ENCODE peak calls at places on chromosome 18, in nine cellular contexts. G is foreskin keratinocyte, D is body of pancreas, L is astrocyte, N is GM10248, Y is chondrocyte, I is mammary epithelial cell, E is PC-9, C is fibroblast of mammary gland. F is an unnamed sample.

GRCh38 chr18:79518028-79518682 is 122.4 kb downstream of the NFATC1 start:
- DNase-seq in G (no peak), D (no peak), L (no peak), N (no peak), Y (peak; percentile 72), I (no peak), E (no peak), C (no peak), F (no peak)

GRCh38 chr18:26425148-26425531 is 123.2 kb downstream of the KCTD1 start:
- DNase-seq in G (no peak), D (no peak), L (no peak), N (no peak), Y (no peak), I (peak; percentile 55), E (no peak), C (peak; percentile 75), F (no peak)

GRCh38 chr18:36247036-36247435 is 50.5 kb upstream of the FHOD3 start:
- DNase-seq in G (no peak), D (no peak), L (no peak), N (no peak), Y (no peak), I (peak; percentile 19), E (peak; percentile 23), C (no peak), F (no peak)

GRCh38 chr18:63022429-63023022 is 297.0 kb downstream of the BCL2 start:
- DNase-seq in G (no peak), D (no peak), L (no peak), N (no peak), Y (no peak), I (no peak), E (no peak), C (no peak), F (no peak)

GRCh38 chr18:13246591-13246990 is 28.0 kb downstream of the LDLRAD4 start:
- DNase-seq in G (no peak), D (no peak), L (no peak), N (no peak), Y (no peak), I (no peak), E (no peak), C (no peak), F (no peak)

GRCh38 chr18:59124370-59124704 is 15.3 kb upstream of the SEC11C start:
- DNase-seq in G (no peak), D (no peak), L (no peak), N (no peak), Y (no peak), I (no peak), E (no peak), C (no peak), F (no peak)

GRCh38 chr18:13425357-13426095 is 207.0 kb downstream of the LDLRAD4 start:
- DNase-seq in G (no peak), D (no peak), L (no peak), N (no peak), Y (no peak), I (no peak), E (peak; percentile 85), C (no peak), F (no peak)

GRCh38 chr18:12855886-12856285 is 28.2 kb downstream of the PTPN2 start:
- DNase-seq in G (no peak), D (no peak), L (no peak), N (no peak), Y (no peak), I (no peak), E (no peak), C (no peak), F (no peak)

GRCh38 chr18:59898093-59898492 is 1.7 kb upstream of the PMAIP1 start:
- DNase-seq in G (no peak), D (no peak), L (no peak), N (no peak), Y (no peak), I (no peak), E (no peak), C (no peak), F (no peak)

GRCh38 chr18:58668897-58669296 is 2.4 kb upstream of the MALT1 start:
- DNase-seq in G (peak; percentile 74), D (no peak), L (peak; percentile 80), N (no peak), Y (no peak), I (peak; percentile 75), E (no peak), C (peak; percentile 73), F (no peak)

GRCh38 chr18:78949216-78949615 is 30.4 kb upstream of the SALL3 start:
- DNase-seq in G (no peak), D (no peak), L (no peak), N (no peak), Y (no peak), I (no peak), E (no peak), C (no peak), F (no peak)

GRCh38 chr18:31723998-31724711 is 36.5 kb downstream of the SLC25A52 start:
- DNase-seq in G (no peak), D (peak; percentile 51), L (peak; percentile 3), N (peak; percentile 40), Y (no peak), I (no peak), E (no peak), C (peak; percentile 10), F (peak; percentile 34)

GRCh38 chr18:21650301-21650700 is 38.2 kb downstream of the SNRPD1 start:
- DNase-seq in G (no peak), D (no peak), L (no peak), N (no peak), Y (no peak), I (no peak), E (no peak), C (no peak), F (no peak)

GRCh38 chr18:12015697-12016062 is 34.4 kb downstream of the IMPA2 start:
- DNase-seq in G (no peak), D (peak; percentile 93), L (peak; percentile 33), N (no peak), Y (peak; percentile 42), I (peak; percentile 80), E (no peak), C (peak; percentile 33), F (no peak)

GRCh38 chr18:22591231-22591630 is 173.5 kb upstream of the CTAGE1 start:
- DNase-seq in G (peak; percentile 65), D (no peak), L (peak; percentile 91), N (no peak), Y (no peak), I (peak; percentile 85), E (no peak), C (peak; percentile 43), F (no peak)

DNA sequence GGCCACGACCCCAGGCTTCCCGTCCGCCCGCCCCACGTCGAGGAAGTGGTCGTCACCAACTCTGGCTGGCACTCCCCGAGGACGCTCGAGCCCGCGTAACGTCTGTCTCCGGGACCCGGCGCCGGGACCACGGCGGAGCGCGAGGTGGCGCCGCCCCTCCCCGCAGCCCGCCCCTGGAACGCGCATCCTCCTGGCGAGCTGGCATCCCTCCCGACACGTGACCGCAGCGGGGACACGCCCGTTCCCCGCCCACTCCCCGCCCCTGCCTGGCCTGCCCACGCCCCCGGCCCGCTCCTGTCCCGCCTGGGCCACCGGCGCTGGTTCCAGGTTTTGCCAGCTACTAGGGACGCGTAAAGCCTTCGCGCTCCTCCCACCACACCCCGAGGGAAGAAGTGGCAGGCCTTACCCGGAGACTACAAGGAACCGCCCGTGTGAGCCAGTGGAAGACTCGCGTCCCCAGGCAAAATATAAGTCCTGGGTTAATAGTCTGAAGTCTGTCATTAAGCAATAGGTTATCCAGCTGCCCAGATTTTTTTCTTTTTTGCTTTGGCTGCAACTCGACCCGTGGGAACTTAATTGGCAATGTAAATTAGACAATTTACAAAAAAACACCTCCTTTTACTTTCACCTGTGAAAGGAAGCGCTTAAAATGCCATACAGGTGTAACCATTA is at the start of gene OSBPL1A:
- DNase-seq in G (peak; percentile 71), D (peak; percentile 97), L (peak; percentile 82), N (peak; percentile 30), Y (peak; percentile 95), I (peak; percentile 86), E (peak; percentile 89), C (peak; percentile 83), F (peak; percentile 62)
- TF ChIP-seq CTCF in G (peak; percentile 24), D (no peak), L (no peak), N (no peak), Y (peak; percentile 23), I (no peak), E (no peak), C (no peak), F (no peak)

GRCh38 chr18:7980661-7981060 is 413.5 kb downstream of the PTPRM start:
- DNase-seq in G (no peak), D (no peak), L (no peak), N (no peak), Y (no peak), I (no peak), E (no peak), C (peak; percentile 10), F (no peak)

GRCh38 chr18:7982216-7982615 is 415.1 kb downstream of the PTPRM start:
- DNase-seq in G (no peak), D (no peak), L (no peak), N (no peak), Y (no peak), I (no peak), E (no peak), C (peak; percentile 21), F (no peak)

GRCh38 chr18:7978834-7979233 is 411.7 kb downstream of the PTPRM start:
- DNase-seq in G (no peak), D (no peak), L (no peak), N (no peak), Y (no peak), I (no peak), E (no peak), C (no peak), F (no peak)

GRCh38 chr18:7979714-7980113 is 412.6 kb downstream of the PTPRM start:
- DNase-seq in G (no peak), D (no peak), L (no peak), N (no peak), Y (no peak), I (no peak), E (no peak), C (no peak), F (no peak)

DNA sequence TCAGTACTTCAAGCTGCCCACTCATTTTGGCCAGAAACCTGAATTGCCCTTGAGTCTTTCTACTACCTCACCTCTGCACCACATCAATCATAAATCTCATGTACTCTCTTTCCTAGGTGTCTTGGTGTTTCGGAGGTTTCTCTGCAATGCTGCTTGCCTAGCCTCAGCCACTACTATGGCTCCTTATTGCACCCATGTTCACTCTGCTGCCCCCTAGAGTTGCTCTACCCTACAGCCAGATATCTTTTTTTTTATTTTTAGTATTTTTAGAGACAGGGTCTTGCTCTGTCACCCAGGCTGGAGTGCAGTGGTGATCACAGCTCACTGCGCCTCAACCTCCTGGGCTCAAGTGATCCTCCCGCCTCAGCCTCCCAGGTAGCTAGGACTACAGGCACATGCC is 413.0 kb downstream of the PTPRM start:
- DNase-seq in G (no peak), D (no peak), L (no peak), N (no peak), Y (no peak), I (no peak), E (no peak), C (no peak), F (no peak)
- TF ChIP-seq CTCF in G (peak; percentile 33), D (no peak), L (no peak), N (no peak), Y (peak; percentile 39), I (peak; percentile 32), E (peak; percentile 28), C (no peak), F (no peak)

GRCh38 chr18:74331404-74331803 is 15.8 kb downstream of the C18orf63 start:
- DNase-seq in G (no peak), D (no peak), L (peak; percentile 12), N (no peak), Y (no peak), I (peak; percentile 32), E (no peak), C (peak; percentile 80), F (no peak)
- TF ChIP-seq CTCF in G (peak; percentile 58), D (peak; percentile 29), L (peak; percentile 28), N (no peak), Y (peak; percentile 71), I (peak; percentile 68), E (peak; percentile 60), C (peak; percentile 80), F (peak; percentile 15)

GRCh38 chr18:41745166-41746049 is 209.6 kb upstream of the PIK3C3 start:
- DNase-seq in G (no peak), D (peak; percentile 45), L (peak; percentile 27), N (peak; percentile 29), Y (no peak), I (peak; percentile 28), E (peak; percentile 49), C (peak; percentile 30), F (peak; percentile 28)
- TF ChIP-seq CTCF in G (peak; percentile 89), D (peak; percentile 48), L (peak; percentile 70), N (peak; percentile 38), Y (peak; percentile 84), I (peak; percentile 87), E (peak; percentile 74), C (peak; percentile 54), F (peak; percentile 55)